ENCODE peak calls at places on chromosomes 6 and 20, in seven cellular contexts. One of them, this sample, is unnamed.

GRCh38 chr6:128657181-128657580 is 136.8 kb upstream of the PTPRK start:
- DNase-seq in ascending aorta: no peak
- DNase-seq in A549: no peak
- DNase-seq in lower leg skin: no peak
- DNase-seq in WERI-Rb-1: no peak
- DNase-seq in neural crest cell: no peak
- DNase-seq in Calu3: no peak
- DNase-seq in this sample: no peak

GRCh38 chr20:8150591-8150990 is 18.5 kb downstream of the PLCB1 start:
- DNase-seq in ascending aorta: no peak
- DNase-seq in A549: no peak
- DNase-seq in lower leg skin: no peak
- DNase-seq in WERI-Rb-1: no peak
- DNase-seq in neural crest cell: no peak
- DNase-seq in Calu3: no peak
- DNase-seq in this sample: no peak

GRCh38 chr6:142444800-142445405 is 143.1 kb downstream of the ADGRG6 start:
- DNase-seq in ascending aorta: no peak
- DNase-seq in A549: no peak
- DNase-seq in lower leg skin: no peak
- DNase-seq in WERI-Rb-1: no peak
- DNase-seq in neural crest cell: no peak
- DNase-seq in Calu3: no peak
- DNase-seq in this sample: no peak

GRCh38 chr6:4169028-4169789 is 33.8 kb upstream of the ECI2 start:
- DNase-seq in ascending aorta: no peak
- DNase-seq in A549: no peak
- DNase-seq in lower leg skin: no peak
- DNase-seq in WERI-Rb-1: no peak
- DNase-seq in neural crest cell: no peak
- DNase-seq in Calu3: no peak
- DNase-seq in this sample: no peak

GRCh38 chr6:144756469-144756868 is 471.3 kb downstream of the UTRN start:
- DNase-seq in ascending aorta: no peak
- DNase-seq in A549: no peak
- DNase-seq in lower leg skin: no peak
- DNase-seq in WERI-Rb-1: no peak
- DNase-seq in neural crest cell: no peak
- DNase-seq in Calu3: no peak
- DNase-seq in this sample: no peak

GRCh38 chr20:34849778-34850177 is 22.9 kb downstream of the GGT7 start:
- DNase-seq in ascending aorta: no peak
- DNase-seq in A549: no peak
- DNase-seq in lower leg skin: no peak
- DNase-seq in WERI-Rb-1: no peak
- DNase-seq in neural crest cell: no peak
- DNase-seq in Calu3: no peak
- DNase-seq in this sample: no peak

GRCh38 chr20:36273414-36274247 is 32.5 kb upstream of the DLGAP4 start:
- DNase-seq in ascending aorta: no peak
- DNase-seq in A549: peak
- DNase-seq in lower leg skin: no peak
- DNase-seq in WERI-Rb-1: peak
- DNase-seq in neural crest cell: no peak
- DNase-seq in Calu3: peak
- DNase-seq in this sample: peak

GRCh38 chr20:41405436-41405835 is 38.8 kb upstream of the EMILIN3 start:
- DNase-seq in ascending aorta: no peak
- DNase-seq in A549: no peak
- DNase-seq in lower leg skin: no peak
- DNase-seq in WERI-Rb-1: no peak
- DNase-seq in neural crest cell: no peak
- DNase-seq in Calu3: no peak
- DNase-seq in this sample: no peak

GRCh38 chr6:92752114-92752513 is 667.2 kb downstream of the EPHA7 start:
- DNase-seq in ascending aorta: no peak
- DNase-seq in A549: no peak
- DNase-seq in lower leg skin: no peak
- DNase-seq in WERI-Rb-1: no peak
- DNase-seq in neural crest cell: no peak
- DNase-seq in Calu3: no peak
- DNase-seq in this sample: no peak

GRCh38 chr20:46552460-46553420 is 2.3 kb upstream of the OCSTAMP start:
- DNase-seq in ascending aorta: no peak
- DNase-seq in A549: no peak
- DNase-seq in lower leg skin: no peak
- DNase-seq in WERI-Rb-1: no peak
- DNase-seq in neural crest cell: no peak
- DNase-seq in Calu3: no peak
- DNase-seq in this sample: no peak

GRCh38 chr6:148304976-148305375 is 37.7 kb upstream of the SASH1 start:
- DNase-seq in ascending aorta: no peak
- DNase-seq in A549: no peak
- DNase-seq in lower leg skin: no peak
- DNase-seq in WERI-Rb-1: no peak
- DNase-seq in neural crest cell: no peak
- DNase-seq in Calu3: no peak
- DNase-seq in this sample: no peak

GRCh38 chr6:109336221-109336955 is 45.9 kb downstream of the CD164 start:
- DNase-seq in ascending aorta: no peak
- DNase-seq in A549: peak
- DNase-seq in lower leg skin: no peak
- DNase-seq in WERI-Rb-1: no peak
- DNase-seq in neural crest cell: no peak
- DNase-seq in Calu3: peak
- DNase-seq in this sample: no peak

DNA sequence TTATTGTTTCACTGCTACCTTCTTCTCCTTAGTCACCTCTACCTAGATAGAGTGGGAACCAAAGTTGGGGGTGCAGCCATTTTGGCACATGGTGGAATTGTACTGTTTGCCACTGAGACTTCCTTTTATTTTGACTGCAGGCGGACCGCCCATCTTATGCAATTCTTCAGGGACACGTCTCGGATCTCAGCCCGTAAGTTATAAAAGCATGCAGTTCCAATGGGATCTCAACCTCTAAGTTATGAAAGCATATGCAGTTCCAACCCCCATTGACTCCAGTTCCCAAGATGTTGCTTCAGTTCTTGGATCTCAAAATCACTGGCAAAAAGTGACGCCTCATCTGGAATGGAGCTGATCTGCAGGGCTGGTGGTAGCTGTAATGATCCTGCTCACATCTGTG is 41.2 kb upstream of the CDH4 start:
- DNase-seq in ascending aorta: no peak
- DNase-seq in A549: no peak
- DNase-seq in lower leg skin: no peak
- DNase-seq in WERI-Rb-1: no peak
- DNase-seq in neural crest cell: no peak
- DNase-seq in Calu3: no peak
- DNase-seq in this sample: no peak
- TF ChIP-seq CTCF in ascending aorta: no peak
- TF ChIP-seq CTCF in A549: no peak
- TF ChIP-seq CTCF in lower leg skin: no peak
- TF ChIP-seq CTCF in WERI-Rb-1: no peak
- TF ChIP-seq CTCF in neural crest cell: no peak
- TF ChIP-seq CTCF in Calu3: no peak
- TF ChIP-seq CTCF in this sample: no peak

DNA sequence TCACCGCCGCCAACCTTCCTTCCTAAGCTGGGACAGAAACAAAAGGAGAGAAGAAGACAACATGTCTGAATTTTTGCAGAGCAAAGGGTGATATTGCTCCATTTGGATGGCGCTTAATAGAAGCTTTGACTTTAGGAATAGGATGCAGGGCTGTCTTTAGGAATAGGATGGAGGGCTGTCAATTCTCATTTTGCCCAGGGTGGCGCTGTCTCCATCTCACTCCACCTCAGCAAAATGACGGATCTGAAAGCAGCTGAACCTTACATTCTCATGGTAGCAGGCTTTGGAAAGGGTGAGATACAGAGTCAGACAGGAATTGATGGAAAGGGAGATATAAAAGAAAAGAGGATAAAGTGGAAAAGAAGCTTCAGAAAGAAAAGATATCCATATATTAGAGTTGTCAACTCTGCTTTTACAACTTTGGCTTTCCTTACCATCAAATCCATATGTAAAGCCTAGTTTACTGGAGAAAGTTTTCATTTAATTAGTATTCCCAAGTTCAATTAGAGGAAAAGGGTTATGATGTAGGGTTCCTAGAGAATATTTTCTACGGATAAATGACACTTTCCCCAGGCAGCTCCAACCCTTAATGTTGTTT is 2.4 kb downstream of the MTCL3 start:
- DNase-seq in ascending aorta: no peak
- DNase-seq in A549: peak
- DNase-seq in lower leg skin: no peak
- DNase-seq in WERI-Rb-1: peak
- DNase-seq in neural crest cell: peak
- DNase-seq in Calu3: peak
- DNase-seq in this sample: no peak
- TF ChIP-seq CTCF in ascending aorta: peak
- TF ChIP-seq CTCF in A549: peak
- TF ChIP-seq CTCF in lower leg skin: no peak
- TF ChIP-seq CTCF in WERI-Rb-1: peak
- TF ChIP-seq CTCF in neural crest cell: peak
- TF ChIP-seq CTCF in Calu3: peak
- TF ChIP-seq CTCF in this sample: peak

GRCh38 chr20:50794181-50794845 is 548 bp upstream of the BCAS4 start:
- DNase-seq in ascending aorta: no peak
- DNase-seq in A549: no peak
- DNase-seq in lower leg skin: no peak
- DNase-seq in WERI-Rb-1: no peak
- DNase-seq in neural crest cell: no peak
- DNase-seq in Calu3: no peak
- DNase-seq in this sample: no peak
- TF ChIP-seq CTCF in ascending aorta: no peak
- TF ChIP-seq CTCF in A549: no peak
- TF ChIP-seq CTCF in lower leg skin: no peak
- TF ChIP-seq CTCF in WERI-Rb-1: no peak
- TF ChIP-seq CTCF in neural crest cell: no peak
- TF ChIP-seq CTCF in Calu3: no peak
- TF ChIP-seq CTCF in this sample: no peak

DNA sequence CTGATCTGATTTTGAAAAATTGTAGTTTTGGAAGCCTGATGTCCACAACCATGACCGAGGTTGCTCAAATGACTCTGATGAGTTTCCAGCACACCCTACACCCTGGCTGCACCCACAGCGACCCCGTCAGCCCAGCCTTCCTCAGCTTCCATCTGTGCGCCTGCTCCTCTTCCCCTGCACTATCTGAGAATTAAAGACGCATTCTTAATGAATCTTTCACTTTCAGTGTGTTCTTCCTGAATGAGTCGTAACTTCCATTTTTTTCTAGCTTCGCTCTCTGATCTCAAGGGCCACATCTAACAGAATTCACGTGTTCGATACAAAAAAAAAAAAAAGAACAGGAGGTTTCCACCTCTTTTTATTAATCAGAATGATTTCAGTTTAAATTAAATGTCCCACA is 21.3 kb upstream of the RREB1 start:
- DNase-seq in ascending aorta: no peak
- DNase-seq in A549: no peak
- DNase-seq in lower leg skin: peak
- DNase-seq in WERI-Rb-1: no peak
- DNase-seq in neural crest cell: no peak
- DNase-seq in Calu3: no peak
- DNase-seq in this sample: no peak
- TF ChIP-seq CTCF in ascending aorta: no peak
- TF ChIP-seq CTCF in A549: no peak
- TF ChIP-seq CTCF in lower leg skin: no peak
- TF ChIP-seq CTCF in WERI-Rb-1: no peak
- TF ChIP-seq CTCF in neural crest cell: no peak
- TF ChIP-seq CTCF in Calu3: no peak
- TF ChIP-seq CTCF in this sample: no peak

DNA sequence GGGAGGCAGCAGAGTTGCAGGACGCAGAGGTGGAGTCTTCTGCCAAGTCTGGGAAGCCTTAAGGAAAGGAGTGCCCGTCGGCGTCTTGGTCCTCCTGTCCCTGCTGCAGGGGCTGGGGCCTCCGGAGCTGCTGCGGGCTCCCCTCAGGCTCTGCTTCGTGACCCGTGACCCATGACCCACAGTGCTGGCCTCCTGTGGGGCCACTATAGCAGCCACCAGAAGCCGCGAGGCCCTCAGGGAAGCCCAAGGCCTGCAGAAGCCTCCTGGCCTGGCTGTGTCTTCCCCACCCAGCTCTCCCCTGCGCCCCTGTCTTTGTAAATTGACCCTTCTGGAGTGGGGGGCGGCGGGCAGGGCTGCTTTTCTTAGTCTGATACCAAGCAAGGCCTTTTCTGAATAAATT is 3.3 kb upstream of the COL9A3 start:
- DNase-seq in ascending aorta: no peak
- DNase-seq in A549: no peak
- DNase-seq in lower leg skin: no peak
- DNase-seq in WERI-Rb-1: no peak
- DNase-seq in neural crest cell: no peak
- DNase-seq in Calu3: no peak
- DNase-seq in this sample: no peak
- TF ChIP-seq CTCF in ascending aorta: no peak
- TF ChIP-seq CTCF in A549: no peak
- TF ChIP-seq CTCF in lower leg skin: no peak
- TF ChIP-seq CTCF in WERI-Rb-1: no peak
- TF ChIP-seq CTCF in neural crest cell: no peak
- TF ChIP-seq CTCF in Calu3: no peak
- TF ChIP-seq CTCF in this sample: no peak

GRCh38 chr6:52904562-52905279 is 4.8 kb downstream of the GSTA3 start:
- DNase-seq in ascending aorta: no peak
- DNase-seq in A549: peak
- DNase-seq in lower leg skin: no peak
- DNase-seq in WERI-Rb-1: peak
- DNase-seq in neural crest cell: no peak
- DNase-seq in Calu3: peak
- DNase-seq in this sample: no peak
- TF ChIP-seq CTCF in ascending aorta: no peak
- TF ChIP-seq CTCF in A549: peak
- TF ChIP-seq CTCF in lower leg skin: no peak
- TF ChIP-seq CTCF in WERI-Rb-1: peak
- TF ChIP-seq CTCF in neural crest cell: peak
- TF ChIP-seq CTCF in Calu3: no peak
- TF ChIP-seq CTCF in this sample: peak

This sample was measured in osteocyte.